ENCODE peak calls at places on chromosomes 5 and 9, in nine cellular contexts. M is left lung, V is breast epithelium, T is IMR-90, J is transverse colon, S is body of pancreas, D is lower lobe of right lung, W is tibial nerve, P is kidney. R is an unnamed sample. For H3K4me1, the result is how much of the 10 kb centered on the place peaks cover.

GRCh38 chr5:150322202-150322601 is 19.5 kb upstream of the ARSI start:
- DNase-seq in M (no peak), V (no peak), T (peak), J (no peak), S (no peak), D (no peak), W (no peak), P (no peak), R (no peak)

GRCh38 chr5:95664204-95664786 is 17.7 kb downstream of the RFESD start:
- DNase-seq in M (no peak), V (no peak), T (peak), J (peak), S (peak), D (no peak), W (no peak), P (no peak), R (no peak)

GRCh38 chr5:57488308-57488955 is 5.8 kb upstream of the ACTBL2 start:
- DNase-seq in M (no peak), V (no peak), T (peak), J (no peak), S (no peak), D (no peak), W (no peak), P (no peak), R (no peak)

GRCh38 chr9:91966503-91966902 is 16.5 kb upstream of the ROR2 start:
- DNase-seq in M (no peak), V (no peak), T (peak), J (no peak), S (no peak), D (no peak), W (no peak), P (no peak), R (no peak)

GRCh38 chr5:14240366-14240765 is 97.2 kb downstream of the TRIO start:
- DNase-seq in M (no peak), V (no peak), T (peak), J (no peak), S (no peak), D (no peak), W (no peak), P (no peak), R (no peak)

GRCh38 chr9:125997510-125997823 is 250.3 kb downstream of the PBX3 start:
- DNase-seq in M (peak), V (no peak), T (no peak), J (no peak), S (no peak), D (peak), W (no peak), P (peak), R (no peak)

GRCh38 chr9:79588488-79588887 is 16.7 kb downstream of the TLE4 start:
- DNase-seq in M (no peak), V (no peak), T (no peak), J (no peak), S (no peak), D (no peak), W (no peak), P (no peak), R (no peak)

GRCh38 chr5:5585751-5586341 is 163.4 kb downstream of the ICE1 start:
- DNase-seq in M (no peak), V (no peak), T (no peak), J (no peak), S (no peak), D (no peak), W (no peak), P (no peak), R (no peak)

GRCh38 chr5:86354664-86355063 is 263.1 kb upstream of the COX7C start:
- DNase-seq in M (no peak), V (no peak), T (no peak), J (no peak), S (no peak), D (no peak), W (no peak), P (no peak), R (no peak)

GRCh38 chr5:69528015-69528414 is 32.0 kb upstream of the GTF2H2C start:
- DNase-seq in M (no peak), V (no peak), T (no peak), J (no peak), S (no peak), D (no peak), W (no peak), P (no peak), R (no peak)

GRCh38 chr9:72871685-72872084 is 81.2 kb downstream of the ALDH1A1 start:
- DNase-seq in M (no peak), V (no peak), T (peak), J (no peak), S (no peak), D (no peak), W (no peak), P (no peak), R (no peak)

GRCh38 chr9:3337515-3337914 is 188.3 kb downstream of the RFX3 start:
- DNase-seq in M (no peak), V (no peak), T (peak), J (no peak), S (no peak), D (no peak), W (no peak), P (peak), R (no peak)

GRCh38 chr5:372911-373709 is 51.6 kb downstream of the AHRR start:
- DNase-seq in M (peak), V (peak), T (no peak), J (no peak), S (no peak), D (no peak), W (no peak), P (peak), R (peak)

GRCh38 chr5:128201065-128201926 is 117.7 kb downstream of the SLC12A2 start:
- DNase-seq in M (peak), V (peak), T (peak), J (peak), S (peak), D (peak), W (peak), P (peak), R (peak)

GRCh38 chr5:56545016-56545415 is 270.3 kb upstream of the MAP3K1 start:
- DNase-seq in M (no peak), V (no peak), T (peak), J (no peak), S (no peak), D (peak), W (no peak), P (no peak), R (no peak)

GRCh38 chr5:15791859-15792258 is 291.9 kb downstream of the FBXL7 start:
- DNase-seq in M (no peak), V (no peak), T (peak), J (no peak), S (no peak), D (no peak), W (no peak), P (no peak), R (no peak)

DNA sequence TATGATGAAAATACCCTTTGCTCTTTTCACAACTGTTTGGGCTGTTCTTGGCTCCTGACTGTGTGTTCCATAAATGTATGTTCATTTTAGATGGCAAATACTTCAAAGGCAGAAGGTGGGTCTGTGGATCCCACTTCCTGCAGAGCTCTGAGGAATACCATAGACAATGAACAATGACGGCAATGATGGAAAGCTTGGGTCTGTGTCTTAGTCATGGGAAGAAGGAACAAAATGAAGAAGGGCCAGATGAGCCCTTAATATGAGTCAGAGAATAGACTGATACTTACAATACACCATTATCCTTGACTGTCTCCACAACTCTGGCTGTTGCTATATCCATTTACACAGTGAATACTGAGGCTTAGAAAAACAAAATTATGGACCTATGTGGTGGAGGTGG is 126.0 kb downstream of the SLIT3 start:
- DNase-seq in M (no peak), V (no peak), T (no peak), J (no peak), S (no peak), D (no peak), W (no peak), P (no peak), R (no peak)
- H3K4me1 ChIP-seq in M (under half), V (under half), T (under half), J (under half), S (under half), D (under half), W (under half), P (under half), R (under half)

GRCh38 chr5:177093082-177093712 is 6.5 kb downstream of the FGFR4 start:
- DNase-seq in M (no peak), V (no peak), T (no peak), J (no peak), S (no peak), D (no peak), W (no peak), P (peak), R (no peak)

GRCh38 chr5:177090813-177091212 is 4.1 kb downstream of the FGFR4 start:
- DNase-seq in M (no peak), V (no peak), T (no peak), J (no peak), S (no peak), D (no peak), W (no peak), P (no peak), R (no peak)

GRCh38 chr5:177091232-177091631 is 4.5 kb downstream of the FGFR4 start:
- DNase-seq in M (no peak), V (no peak), T (no peak), J (no peak), S (no peak), D (no peak), W (no peak), P (no peak), R (no peak)

GRCh38 chr5:177093803-177094202 is 7.1 kb downstream of the FGFR4 start:
- DNase-seq in M (no peak), V (no peak), T (no peak), J (no peak), S (no peak), D (no peak), W (no peak), P (no peak), R (no peak)

DNA sequence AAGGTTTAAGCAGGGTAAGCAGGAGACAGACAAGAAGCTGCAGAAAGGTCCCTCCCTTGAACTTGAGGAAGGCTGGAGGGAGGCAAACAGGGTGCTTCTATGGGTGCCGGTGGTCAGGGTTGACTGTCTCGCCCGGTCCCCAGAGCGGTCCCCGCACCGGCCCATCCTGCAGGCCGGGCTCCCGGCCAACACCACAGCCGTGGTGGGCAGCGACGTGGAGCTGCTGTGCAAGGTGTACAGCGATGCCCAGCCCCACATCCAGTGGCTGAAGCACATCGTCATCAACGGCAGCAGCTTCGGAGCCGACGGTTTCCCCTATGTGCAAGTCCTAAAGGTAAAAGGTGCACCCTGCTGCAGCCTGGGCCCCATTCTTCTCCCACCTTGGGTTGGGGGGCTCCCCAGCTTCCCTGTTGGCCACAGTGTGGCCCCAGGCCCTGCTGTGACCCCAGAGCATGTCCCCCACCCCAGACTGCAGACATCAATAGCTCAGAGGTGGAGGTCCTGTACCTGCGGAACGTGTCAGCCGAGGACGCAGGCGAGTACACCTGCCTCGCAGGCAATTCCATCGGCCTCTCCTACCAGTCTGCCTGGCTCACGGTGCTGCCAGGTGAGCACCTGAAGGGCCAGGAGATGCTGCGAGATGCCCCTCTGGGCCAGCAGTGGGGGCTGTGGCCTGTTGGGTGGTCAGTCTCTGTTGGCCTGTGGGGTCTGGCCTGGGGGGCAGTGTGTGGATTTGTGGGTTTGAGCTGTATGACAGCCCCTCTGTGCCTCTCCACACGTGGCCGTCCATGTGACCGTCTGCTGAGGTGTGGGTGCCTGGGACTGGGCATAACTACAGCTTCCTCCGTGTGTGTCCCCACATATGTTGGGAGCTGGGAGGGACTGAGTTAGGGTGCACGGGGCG is 5.7 kb downstream of the FGFR4 start:
- DNase-seq in M (no peak), V (no peak), T (no peak), J (no peak), S (no peak), D (no peak), W (no peak), P (peak), R (no peak)
- H3K4me1 ChIP-seq in M (under half), V (under half), T (under half), J (under half), S (half or more), D (under half), W (under half), P (under half), R (half or more)

GRCh38 chr5:120734033-120734432 is 269.9 kb downstream of the PRR16 start:
- DNase-seq in M (peak), V (no peak), T (no peak), J (no peak), S (no peak), D (peak), W (no peak), P (no peak), R (no peak)
- H3K4me1 ChIP-seq in M (under half), V (under half), T (under half), J (under half), S (under half), D (under half), W (under half), P (under half), R (under half)

GRCh38 chr5:34957299-34957698 is 27.9 kb downstream of the DNAJC21 start:
- DNase-seq in M (no peak), V (no peak), T (peak), J (no peak), S (no peak), D (no peak), W (no peak), P (no peak), R (no peak)
- H3K4me1 ChIP-seq in M (under half), V (under half), T (under half), J (under half), S (under half), D (under half), W (under half), P (under half), R (under half)